ENCODE peak calls at places on chromosomes 16 and 17, in six cellular contexts. T is GM23338; P is CD4-positive, CD25-positive, alpha-beta regulatory T cell; G is spleen; W is left ventricle myocardium inferior; U is MM.1S. J is an unnamed sample. For H3K4me1, the result is how much of the 10 kb centered on the place peaks cover.

GRCh38 chr17:72498671-72499210 is 377.9 kb downstream of the SOX9 start:
- DNase-seq in U (no peak), G (no peak), P (no peak), W (no peak), T (no peak), J (no peak)

GRCh38 chr17:80831481-80831880 is 160.2 kb upstream of the CHMP6 start:
- DNase-seq in U (no peak), G (no peak), P (no peak), W (no peak), T (no peak), J (no peak)

GRCh38 chr17:82126479-82127314 is 28.7 kb upstream of the FASN start:
- DNase-seq in U (no peak), G (no peak), P (peak), W (no peak), T (no peak), J (no peak)

GRCh38 chr16:11372073-11372923 is 27.0 kb downstream of the RMI2 start:
- DNase-seq in G (peak), P (no peak), W (no peak), T (no peak), U (no peak), J (no peak)

GRCh38 chr16:12461201-12461600 is 342.5 kb downstream of the CPPED1 start:
- DNase-seq in T (no peak), U (no peak), W (no peak), G (no peak), P (no peak), J (no peak)

GRCh38 chr17:15890279-15890892 is 54.5 kb upstream of the ADORA2B start:
- DNase-seq in G (no peak), W (no peak), P (no peak), U (no peak), T (no peak), J (no peak)

GRCh38 chr17:35890774-35891155 is 10.6 kb upstream of the CCL5 start:
- DNase-seq in W (no peak), U (no peak), T (peak), P (peak), G (peak), J (no peak)

GRCh38 chr16:79601092-79601977 is 798 bp upstream of the MAF start:
- DNase-seq in U (peak), P (no peak), W (peak), G (peak), T (peak), J (no peak)

GRCh38 chr17:80119839-80120238 is 18.5 kb downstream of the GAA start:
- DNase-seq in W (no peak), T (no peak), G (no peak), P (no peak), U (no peak), J (no peak)

GRCh38 chr17:41723801-41724475 is 10.5 kb downstream of the HAP1 start:
- DNase-seq in W (no peak), U (no peak), P (no peak), G (no peak), T (no peak), J (no peak)

GRCh38 chr17:65297384-65297783 is 160.2 kb downstream of the RGS9 start:
- DNase-seq in T (no peak), U (no peak), W (no peak), P (no peak), G (no peak), J (no peak)

GRCh38 chr17:16997514-16998429 is 25.9 kb upstream of the TNFRSF13B start:
- DNase-seq in G (peak), P (no peak), U (no peak), W (no peak), T (no peak), J (peak)

GRCh38 chr17:44956076-44956475 is 8.5 kb upstream of the KIF18B start:
- DNase-seq in T (no peak), W (no peak), U (no peak), G (no peak), P (no peak), J (no peak)

GRCh38 chr16:68086336-68086821 is 1.2 kb downstream of the NFATC3 start:
- DNase-seq in G (no peak), W (no peak), U (peak), T (peak), P (no peak), J (peak)

GRCh38 chr16:1993731-1994131 is 4.0 kb downstream of the SYNGR3 start:
- DNase-seq in G (peak), U (no peak), P (no peak), T (no peak), W (no peak), J (no peak)

GRCh38 chr17:67487506-67487905 is 110.4 kb downstream of the PITPNC1 start:
- DNase-seq in U (no peak), P (no peak), T (no peak), W (no peak), G (no peak), J (no peak)

GRCh38 chr17:77331161-77331864 is 190.5 kb downstream of the SEC14L1 start:
- DNase-seq in U (peak), W (peak), G (peak), P (peak), T (peak), J (peak)

GRCh38 chr17:18919963-18920362 is 32.0 kb upstream of the SLC5A10 start:
- DNase-seq in T (no peak), U (no peak), P (no peak), W (no peak), G (no peak), J (peak)

GRCh38 chr17:18921912-18922451 is 30.0 kb upstream of the SLC5A10 start:
- DNase-seq in T (no peak), G (no peak), W (no peak), U (peak), P (peak), J (peak)

GRCh38 chr17:18917506-18918032 is 34.4 kb upstream of the SLC5A10 start:
- DNase-seq in W (no peak), T (no peak), G (no peak), U (no peak), P (no peak), J (no peak)

GRCh38 chr17:18921485-18921884 is 30.5 kb upstream of the SLC5A10 start:
- DNase-seq in T (no peak), P (no peak), U (no peak), W (no peak), G (no peak), J (no peak)

GRCh38 chr17:18920911-18921441 is 31.0 kb upstream of the SLC5A10 start:
- DNase-seq in P (peak), W (no peak), T (no peak), U (peak), G (no peak), J (peak)
- H3K27ac ChIP-seq in P (peak), W (no peak), T (no peak), U (peak), G (peak), J (peak)

GRCh38 chr17:47957591-47958490 is at the start of gene PRR15L:
- DNase-seq in T (peak), U (peak), P (no peak), G (no peak), W (no peak), J (peak)

GRCh38 chr17:47962901-47963300 is 5.2 kb upstream of the PRR15L start:
- DNase-seq in T (no peak), U (no peak), G (no peak), P (no peak), W (no peak), J (no peak)

GRCh38 chr17:47959825-47960655 is 2.4 kb upstream of the PRR15L start:
- DNase-seq in T (no peak), G (no peak), P (no peak), U (no peak), W (no peak), J (peak)

GRCh38 chr17:47956818-47957590 is 679 bp downstream of the PRR15L start:
- DNase-seq in U (no peak), P (no peak), W (no peak), G (no peak), T (no peak), J (peak)

GRCh38 chr17:47961406-47961805 is 3.7 kb upstream of the PRR15L start:
- DNase-seq in G (no peak), P (no peak), W (no peak), T (no peak), U (no peak), J (no peak)
- H3K4me1 ChIP-seq in G (under half), P (under half), W (under half), T (under half), U (under half), J (half or more)

GRCh38 chr16:84243732-84244131 is 3.9 kb upstream of the KCNG4 start:
- DNase-seq in G (no peak), P (no peak), W (no peak), T (no peak), U (no peak), J (peak)
- H3K27ac ChIP-seq in G (no peak), P (no peak), W (no peak), T (no peak), U (no peak), J (no peak)

GRCh38 chr16:23901178-23902131 is 65.7 kb downstream of the PRKCB start:
- DNase-seq in P (no peak), W (no peak), T (peak), U (no peak), G (no peak), J (no peak)
- H3K4me1 ChIP-seq in P (under half), W (under half), T (under half), U (under half), G (half or more), J (under half)

J was measured in Karpas-422.